ENCODE peak calls at places on chromosomes 4 and X, in seven cellular contexts. W, I, S, U, A, O and D are unnamed samples.

GRCh38 chrX:10048076-10048475 is 80.9 kb downstream of the CLDN34 start:
- DNase-seq in W (no peak), I (no peak), S (no peak), U (no peak), A (no peak), O (no peak), D (no peak)

GRCh38 chr4:113141901-113142346 is 92.5 kb downstream of the ANK2 start:
- DNase-seq in W (no peak), I (no peak), S (no peak), U (no peak), A (peak), O (no peak), D (peak)

GRCh38 chr4:65139998-65140397 is 530.3 kb downstream of the EPHA5 start:
- DNase-seq in W (no peak), I (no peak), S (no peak), U (no peak), A (peak), O (no peak), D (peak)

GRCh38 chrX:71181558-71181909 is 36.9 kb downstream of the NLGN3 start:
- DNase-seq in W (no peak), I (no peak), S (peak), U (no peak), A (no peak), O (no peak), D (no peak)

GRCh38 chr4:188110036-188110435 is 633 bp upstream of the TRIML2 start:
- DNase-seq in W (no peak), I (no peak), S (no peak), U (no peak), A (no peak), O (no peak), D (no peak)

GRCh38 chr4:44916406-44916805 is 190.1 kb upstream of the GNPDA2 start:
- DNase-seq in W (no peak), I (no peak), S (no peak), U (no peak), A (no peak), O (no peak), D (no peak)

GRCh38 chr4:884259-884658 is 47.9 kb downstream of the GAK start:
- DNase-seq in W (no peak), I (no peak), S (no peak), U (no peak), A (no peak), O (no peak), D (no peak)

GRCh38 chr4:84647307-84647884 is 64.5 kb downstream of the CDS1 start:
- DNase-seq in W (no peak), I (no peak), S (no peak), U (no peak), A (no peak), O (no peak), D (no peak)

GRCh38 chr4:186727977-186728519 is 4.4 kb upstream of the FAT1 start:
- DNase-seq in W (no peak), I (no peak), S (no peak), U (no peak), A (no peak), O (no peak), D (no peak)

GRCh38 chr4:156378053-156378665 is 424.5 kb upstream of the CTSO start:
- DNase-seq in W (peak), I (no peak), S (no peak), U (peak), A (peak), O (no peak), D (peak)

GRCh38 chrX:71492086-71493065 is 40.5 kb upstream of the OGT start:
- DNase-seq in W (no peak), I (peak), S (peak), U (no peak), A (peak), O (peak), D (peak)

GRCh38 chr4:147481577-147482109 is 746 bp downstream of the EDNRA start:
- DNase-seq in W (no peak), I (no peak), S (no peak), U (peak), A (peak), O (no peak), D (peak)